ENCODE peak calls at places on chromosomes 7 and 10, in five cellular contexts. E is HS-27A; Q is mammary epithelial cell; Y is GM06990; R is naive thymus-derived CD8-positive, alpha-beta T cell. V is an unnamed sample.

GRCh38 chr7:6121141-6121540 is 90.0 kb downstream of the ANKRD61 start:
- DNase-seq in Q (peak), E (no peak), Y (no peak), R (no peak), V (no peak)

GRCh38 chr7:7779888-7780287 is 61.5 kb upstream of the RPA3 start:
- DNase-seq in R (no peak), E (no peak), Q (no peak), Y (no peak), V (no peak)

GRCh38 chr7:130087364-130087763 is 17.0 kb downstream of the KLHDC10 start:
- DNase-seq in E (no peak), R (no peak), Q (no peak), Y (no peak), V (no peak)

GRCh38 chr7:107446531-107446930 is 23.3 kb upstream of the GPR22 start:
- DNase-seq in Q (peak), E (no peak), Y (no peak), R (no peak), V (no peak)

GRCh38 chr7:23000597-23001360 is 13.2 kb downstream of the HYCC1 start:
- DNase-seq in Q (no peak), Y (no peak), E (no peak), R (no peak), V (no peak)

GRCh38 chr7:45980181-45980905 is 59.3 kb upstream of the IGFBP3 start:
- DNase-seq in Y (no peak), R (no peak), E (no peak), Q (no peak), V (no peak)

GRCh38 chr7:13016036-13016581 is 328.7 kb downstream of the ARL4A start:
- DNase-seq in R (no peak), Y (no peak), E (no peak), Q (no peak), V (no peak)

GRCh38 chr10:71880425-71881306 is 29.6 kb upstream of the PSAP start:
- DNase-seq in Y (no peak), E (no peak), Q (no peak), R (no peak), V (no peak)

GRCh38 chr10:123999261-123999660 is 94.1 kb downstream of the CHST15 start:
- DNase-seq in Q (no peak), R (no peak), Y (no peak), E (no peak), V (no peak)

GRCh38 chr7:91248996-91249395 is 15.2 kb upstream of the FZD1 start:
- DNase-seq in Q (peak), E (no peak), R (no peak), Y (no peak), V (no peak)

GRCh38 chr10:94320285-94320914 is 42.3 kb downstream of the NOC3L start:
- DNase-seq in Y (no peak), R (peak), E (no peak), Q (peak), V (peak)

GRCh38 chr10:79259834-79260233 is 87.4 kb upstream of the PPIF start:
- DNase-seq in Q (no peak), R (no peak), E (no peak), Y (no peak), V (no peak)

GRCh38 chr10:67664936-67665335 is 31.1 kb downstream of the CTNNA3 start:
- DNase-seq in Y (no peak), Q (no peak), E (no peak), R (no peak), V (no peak)

GRCh38 chr10:132606536-132607316 is 69.1 kb downstream of the INPP5A start:
- DNase-seq in R (no peak), Q (no peak), E (no peak), Y (no peak), V (no peak)

GRCh38 chr10:12193193-12193592 is 2.5 kb downstream of the NUDT5 start:
- DNase-seq in R (no peak), Q (peak), E (no peak), Y (no peak), V (no peak)

GRCh38 chr7:3650844-3651243 is 349.8 kb downstream of the SDK1 start:
- DNase-seq in R (no peak), Y (no peak), Q (peak), E (no peak), V (no peak)

GRCh38 chr7:98294798-98295382 is 13.4 kb downstream of the BRI3 start:
- DNase-seq in E (no peak), Q (peak), Y (peak), R (no peak), V (no peak)

GRCh38 chr7:12827219-12827821 is 139.9 kb downstream of the ARL4A start:
- DNase-seq in R (no peak), Q (no peak), E (no peak), Y (no peak), V (no peak)

GRCh38 chr7:20508109-20508508 is 107.4 kb upstream of the ABCB5 start:
- DNase-seq in E (no peak), Y (no peak), Q (peak), R (no peak), V (no peak)

GRCh38 chr10:72319416-72320254 is 35.1 kb downstream of the DNAJB12 start:
- DNase-seq in E (no peak), Y (peak), R (peak), Q (peak), V (peak)

GRCh38 chr7:19112290-19113000 is 5.0 kb downstream of the TWIST1 start:
- DNase-seq in R (no peak), E (no peak), Y (no peak), Q (no peak), V (no peak)